ENCODE peak calls at places on chromosomes 4 and X, in six cellular contexts. One of them, this sample, is unnamed.

GRCh38 chrX:41923925-41924693 is 755 bp upstream of the CASK start:
- DNase-seq in tibial nerve: peak; percentile 4
- DNase-seq in H9: peak; percentile 40
- DNase-seq in heart left ventricle: peak; percentile 7
- DNase-seq in stimulated activated CD8-positive, alpha-beta memory T cell treated with anti-CD3 and anti-CD28 coated beads, Interleukin-4, amount 100 ng/mL, for 4 hours: no peak
- DNase-seq in mucosa of gallbladder: peak; percentile 38
- DNase-seq in this sample: peak; percentile 26

GRCh38 chrX:133350751-133351150 is 64.5 kb downstream of the GPC4 start:
- DNase-seq in tibial nerve: peak; percentile 50
- DNase-seq in H9: no peak
- DNase-seq in heart left ventricle: no peak
- DNase-seq in stimulated activated CD8-positive, alpha-beta memory T cell treated with anti-CD3 and anti-CD28 coated beads, Interleukin-4, amount 100 ng/mL, for 4 hours: no peak
- DNase-seq in mucosa of gallbladder: peak; percentile 13
- DNase-seq in this sample: no peak

GRCh38 chr4:75637176-75637575 is 6.8 kb upstream of the CDKL2 start:
- DNase-seq in tibial nerve: no peak
- DNase-seq in H9: no peak
- DNase-seq in heart left ventricle: no peak
- DNase-seq in stimulated activated CD8-positive, alpha-beta memory T cell treated with anti-CD3 and anti-CD28 coated beads, Interleukin-4, amount 100 ng/mL, for 4 hours: no peak
- DNase-seq in mucosa of gallbladder: no peak
- DNase-seq in this sample: no peak

GRCh38 chrX:23554304-23554703 is 113.0 kb upstream of the PRDX4 start:
- DNase-seq in tibial nerve: peak; percentile 19
- DNase-seq in H9: no peak
- DNase-seq in heart left ventricle: no peak
- DNase-seq in stimulated activated CD8-positive, alpha-beta memory T cell treated with anti-CD3 and anti-CD28 coated beads, Interleukin-4, amount 100 ng/mL, for 4 hours: no peak
- DNase-seq in mucosa of gallbladder: no peak
- DNase-seq in this sample: no peak

GRCh38 chrX:30864383-30864785 is 24.7 kb downstream of the TAB3 start:
- DNase-seq in tibial nerve: no peak
- DNase-seq in H9: no peak
- DNase-seq in heart left ventricle: peak; percentile 5
- DNase-seq in stimulated activated CD8-positive, alpha-beta memory T cell treated with anti-CD3 and anti-CD28 coated beads, Interleukin-4, amount 100 ng/mL, for 4 hours: no peak
- DNase-seq in mucosa of gallbladder: no peak
- DNase-seq in this sample: no peak

GRCh38 chr4:40458683-40459082 is 123.5 kb downstream of the CHRNA9 start:
- DNase-seq in tibial nerve: no peak
- DNase-seq in H9: no peak
- DNase-seq in heart left ventricle: no peak
- DNase-seq in stimulated activated CD8-positive, alpha-beta memory T cell treated with anti-CD3 and anti-CD28 coated beads, Interleukin-4, amount 100 ng/mL, for 4 hours: no peak
- DNase-seq in mucosa of gallbladder: no peak
- DNase-seq in this sample: no peak

GRCh38 chr4:120921456-120922389 is 803 bp downstream of the PRDM5 start:
- DNase-seq in tibial nerve: peak; percentile 19
- DNase-seq in H9: peak; percentile 53
- DNase-seq in heart left ventricle: peak; percentile 80
- DNase-seq in stimulated activated CD8-positive, alpha-beta memory T cell treated with anti-CD3 and anti-CD28 coated beads, Interleukin-4, amount 100 ng/mL, for 4 hours: no peak
- DNase-seq in mucosa of gallbladder: peak; percentile 52
- DNase-seq in this sample: no peak

GRCh38 chr4:114922582-114922912 is 190.9 kb downstream of the NDST4 start:
- DNase-seq in tibial nerve: no peak
- DNase-seq in H9: no peak
- DNase-seq in heart left ventricle: no peak
- DNase-seq in stimulated activated CD8-positive, alpha-beta memory T cell treated with anti-CD3 and anti-CD28 coated beads, Interleukin-4, amount 100 ng/mL, for 4 hours: no peak
- DNase-seq in mucosa of gallbladder: no peak
- DNase-seq in this sample: no peak

GRCh38 chrX:44748014-44748413 is 95.8 kb upstream of the DUSP21 start:
- DNase-seq in tibial nerve: no peak
- DNase-seq in H9: no peak
- DNase-seq in heart left ventricle: no peak
- DNase-seq in stimulated activated CD8-positive, alpha-beta memory T cell treated with anti-CD3 and anti-CD28 coated beads, Interleukin-4, amount 100 ng/mL, for 4 hours: no peak
- DNase-seq in mucosa of gallbladder: no peak
- DNase-seq in this sample: no peak

GRCh38 chr4:75512336-75513211 is 1.6 kb downstream of the RCHY1 start:
- DNase-seq in tibial nerve: no peak
- DNase-seq in H9: no peak
- DNase-seq in heart left ventricle: no peak
- DNase-seq in stimulated activated CD8-positive, alpha-beta memory T cell treated with anti-CD3 and anti-CD28 coated beads, Interleukin-4, amount 100 ng/mL, for 4 hours: no peak
- DNase-seq in mucosa of gallbladder: no peak
- DNase-seq in this sample: no peak

GRCh38 chr4:110033994-110034393 is 121.3 kb downstream of the EGF start:
- DNase-seq in tibial nerve: peak; percentile 21
- DNase-seq in H9: no peak
- DNase-seq in heart left ventricle: no peak
- DNase-seq in stimulated activated CD8-positive, alpha-beta memory T cell treated with anti-CD3 and anti-CD28 coated beads, Interleukin-4, amount 100 ng/mL, for 4 hours: no peak
- DNase-seq in mucosa of gallbladder: no peak
- DNase-seq in this sample: no peak

GRCh38 chrX:32448320-32448719 is 763.0 kb downstream of the DMD start:
- DNase-seq in tibial nerve: no peak
- DNase-seq in H9: no peak
- DNase-seq in heart left ventricle: no peak
- DNase-seq in stimulated activated CD8-positive, alpha-beta memory T cell treated with anti-CD3 and anti-CD28 coated beads, Interleukin-4, amount 100 ng/mL, for 4 hours: no peak
- DNase-seq in mucosa of gallbladder: no peak
- DNase-seq in this sample: no peak

GRCh38 chr4:73257995-73258667 is 467 bp downstream of the ANKRD17 start:
- DNase-seq in tibial nerve: peak; percentile 6
- DNase-seq in H9: peak; percentile 46
- DNase-seq in heart left ventricle: no peak
- DNase-seq in stimulated activated CD8-positive, alpha-beta memory T cell treated with anti-CD3 and anti-CD28 coated beads, Interleukin-4, amount 100 ng/mL, for 4 hours: no peak
- DNase-seq in mucosa of gallbladder: no peak
- DNase-seq in this sample: no peak

GRCh38 chr4:56048621-56049427 is 100.1 kb downstream of the CEP135 start:
- DNase-seq in tibial nerve: no peak
- DNase-seq in H9: peak; percentile 56
- DNase-seq in heart left ventricle: peak; percentile 13
- DNase-seq in stimulated activated CD8-positive, alpha-beta memory T cell treated with anti-CD3 and anti-CD28 coated beads, Interleukin-4, amount 100 ng/mL, for 4 hours: no peak
- DNase-seq in mucosa of gallbladder: peak; percentile 60
- DNase-seq in this sample: no peak

GRCh38 chrX:115491766-115492165 is 69.2 kb upstream of the PLS3 start:
- DNase-seq in tibial nerve: no peak
- DNase-seq in H9: no peak
- DNase-seq in heart left ventricle: no peak
- DNase-seq in stimulated activated CD8-positive, alpha-beta memory T cell treated with anti-CD3 and anti-CD28 coated beads, Interleukin-4, amount 100 ng/mL, for 4 hours: no peak
- DNase-seq in mucosa of gallbladder: no peak
- DNase-seq in this sample: no peak

GRCh38 chrX:136598631-136599030 is 49.3 kb upstream of the CD40LG start:
- DNase-seq in tibial nerve: no peak
- DNase-seq in H9: no peak
- DNase-seq in heart left ventricle: no peak
- DNase-seq in stimulated activated CD8-positive, alpha-beta memory T cell treated with anti-CD3 and anti-CD28 coated beads, Interleukin-4, amount 100 ng/mL, for 4 hours: no peak
- DNase-seq in mucosa of gallbladder: no peak
- DNase-seq in this sample: no peak

GRCh38 chr4:154082760-154083530 is 294.1 kb upstream of the SFRP2 start:
- DNase-seq in tibial nerve: no peak
- DNase-seq in H9: peak; percentile 80
- DNase-seq in heart left ventricle: no peak
- DNase-seq in stimulated activated CD8-positive, alpha-beta memory T cell treated with anti-CD3 and anti-CD28 coated beads, Interleukin-4, amount 100 ng/mL, for 4 hours: no peak
- DNase-seq in mucosa of gallbladder: no peak
- DNase-seq in this sample: no peak

GRCh38 chr4:173448557-173448918 is 49.6 kb upstream of the SCRG1 start:
- DNase-seq in tibial nerve: no peak
- DNase-seq in H9: no peak
- DNase-seq in heart left ventricle: no peak
- DNase-seq in stimulated activated CD8-positive, alpha-beta memory T cell treated with anti-CD3 and anti-CD28 coated beads, Interleukin-4, amount 100 ng/mL, for 4 hours: no peak
- DNase-seq in mucosa of gallbladder: no peak
- DNase-seq in this sample: no peak

GRCh38 chr4:96833831-96834230 is 993.9 kb downstream of the PDHA2 start:
- DNase-seq in tibial nerve: no peak
- DNase-seq in H9: no peak
- DNase-seq in heart left ventricle: no peak
- DNase-seq in stimulated activated CD8-positive, alpha-beta memory T cell treated with anti-CD3 and anti-CD28 coated beads, Interleukin-4, amount 100 ng/mL, for 4 hours: no peak
- DNase-seq in mucosa of gallbladder: no peak
- DNase-seq in this sample: no peak

GRCh38 chr4:5366421-5366820 is 315.1 kb downstream of the STK32B start:
- DNase-seq in tibial nerve: no peak
- DNase-seq in H9: no peak
- DNase-seq in heart left ventricle: no peak
- DNase-seq in stimulated activated CD8-positive, alpha-beta memory T cell treated with anti-CD3 and anti-CD28 coated beads, Interleukin-4, amount 100 ng/mL, for 4 hours: no peak
- DNase-seq in mucosa of gallbladder: no peak
- DNase-seq in this sample: peak; percentile 58

GRCh38 chr4:47368211-47368610 is 95.3 kb downstream of the COMMD8 start:
- DNase-seq in tibial nerve: no peak
- DNase-seq in H9: no peak
- DNase-seq in heart left ventricle: no peak
- DNase-seq in stimulated activated CD8-positive, alpha-beta memory T cell treated with anti-CD3 and anti-CD28 coated beads, Interleukin-4, amount 100 ng/mL, for 4 hours: no peak
- DNase-seq in mucosa of gallbladder: no peak
- DNase-seq in this sample: no peak

GRCh38 chrX:22122510-22122909 is 90.4 kb downstream of the PHEX start:
- DNase-seq in tibial nerve: peak; percentile 41
- DNase-seq in H9: no peak
- DNase-seq in heart left ventricle: no peak
- DNase-seq in stimulated activated CD8-positive, alpha-beta memory T cell treated with anti-CD3 and anti-CD28 coated beads, Interleukin-4, amount 100 ng/mL, for 4 hours: no peak
- DNase-seq in mucosa of gallbladder: no peak
- DNase-seq in this sample: peak; percentile 90

GRCh38 chr4:7186516-7187296 is 5.6 kb upstream of the SORCS2 start:
- DNase-seq in tibial nerve: no peak
- DNase-seq in H9: peak; percentile 16
- DNase-seq in heart left ventricle: no peak
- DNase-seq in stimulated activated CD8-positive, alpha-beta memory T cell treated with anti-CD3 and anti-CD28 coated beads, Interleukin-4, amount 100 ng/mL, for 4 hours: no peak
- DNase-seq in mucosa of gallbladder: no peak
- DNase-seq in this sample: no peak

GRCh38 chr4:11702886-11703555 is 274.3 kb upstream of the HS3ST1 start:
- DNase-seq in tibial nerve: no peak
- DNase-seq in H9: no peak
- DNase-seq in heart left ventricle: no peak
- DNase-seq in stimulated activated CD8-positive, alpha-beta memory T cell treated with anti-CD3 and anti-CD28 coated beads, Interleukin-4, amount 100 ng/mL, for 4 hours: no peak
- DNase-seq in mucosa of gallbladder: no peak
- DNase-seq in this sample: no peak

GRCh38 chr4:120918788-120919187 is 3.7 kb downstream of the PRDM5 start:
- DNase-seq in tibial nerve: no peak
- DNase-seq in H9: no peak
- DNase-seq in heart left ventricle: peak; percentile 36
- DNase-seq in stimulated activated CD8-positive, alpha-beta memory T cell treated with anti-CD3 and anti-CD28 coated beads, Interleukin-4, amount 100 ng/mL, for 4 hours: no peak
- DNase-seq in mucosa of gallbladder: peak; percentile 12
- DNase-seq in this sample: no peak

GRCh38 chr4:155667538-155668511 is 1.2 kb downstream of the GUCY1A1 start:
- DNase-seq in tibial nerve: no peak
- DNase-seq in H9: peak; percentile 46
- DNase-seq in heart left ventricle: peak; percentile 71
- DNase-seq in stimulated activated CD8-positive, alpha-beta memory T cell treated with anti-CD3 and anti-CD28 coated beads, Interleukin-4, amount 100 ng/mL, for 4 hours: no peak
- DNase-seq in mucosa of gallbladder: peak; percentile 42
- DNase-seq in this sample: no peak

GRCh38 chrX:149757206-149758067 is 16.4 kb upstream of the HSFX1 start:
- DNase-seq in tibial nerve: no peak
- DNase-seq in H9: no peak
- DNase-seq in heart left ventricle: no peak
- DNase-seq in stimulated activated CD8-positive, alpha-beta memory T cell treated with anti-CD3 and anti-CD28 coated beads, Interleukin-4, amount 100 ng/mL, for 4 hours: no peak
- DNase-seq in mucosa of gallbladder: no peak
- DNase-seq in this sample: no peak

GRCh38 chrX:101368800-101369199 is 17.2 kb downstream of the BTK start:
- DNase-seq in tibial nerve: no peak
- DNase-seq in H9: no peak
- DNase-seq in heart left ventricle: no peak
- DNase-seq in stimulated activated CD8-positive, alpha-beta memory T cell treated with anti-CD3 and anti-CD28 coated beads, Interleukin-4, amount 100 ng/mL, for 4 hours: no peak
- DNase-seq in mucosa of gallbladder: no peak
- DNase-seq in this sample: no peak

GRCh38 chrX:131262200-131262599 is 26.9 kb downstream of the IGSF1 start:
- DNase-seq in tibial nerve: no peak
- DNase-seq in H9: no peak
- DNase-seq in heart left ventricle: no peak
- DNase-seq in stimulated activated CD8-positive, alpha-beta memory T cell treated with anti-CD3 and anti-CD28 coated beads, Interleukin-4, amount 100 ng/mL, for 4 hours: no peak
- DNase-seq in mucosa of gallbladder: no peak
- DNase-seq in this sample: no peak

GRCh38 chr4:159069922-159070321 is 33.0 kb upstream of the RAPGEF2 start:
- DNase-seq in tibial nerve: no peak
- DNase-seq in H9: no peak
- DNase-seq in heart left ventricle: no peak
- DNase-seq in stimulated activated CD8-positive, alpha-beta memory T cell treated with anti-CD3 and anti-CD28 coated beads, Interleukin-4, amount 100 ng/mL, for 4 hours: no peak
- DNase-seq in mucosa of gallbladder: no peak
- DNase-seq in this sample: no peak

GRCh38 chr4:104989363-104989762 is 157.3 kb upstream of the TET2 start:
- DNase-seq in tibial nerve: no peak
- DNase-seq in H9: no peak
- DNase-seq in heart left ventricle: no peak
- DNase-seq in stimulated activated CD8-positive, alpha-beta memory T cell treated with anti-CD3 and anti-CD28 coated beads, Interleukin-4, amount 100 ng/mL, for 4 hours: no peak
- DNase-seq in mucosa of gallbladder: no peak
- DNase-seq in this sample: peak; percentile 57

GRCh38 chr4:158817562-158818370 is 48.9 kb downstream of the FNIP2 start:
- DNase-seq in tibial nerve: no peak
- DNase-seq in H9: no peak
- DNase-seq in heart left ventricle: no peak
- DNase-seq in stimulated activated CD8-positive, alpha-beta memory T cell treated with anti-CD3 and anti-CD28 coated beads, Interleukin-4, amount 100 ng/mL, for 4 hours: no peak
- DNase-seq in mucosa of gallbladder: no peak
- DNase-seq in this sample: no peak

GRCh38 chrX:46044486-46044885 is 500.7 kb downstream of the ZNF674 start:
- DNase-seq in tibial nerve: no peak
- DNase-seq in H9: no peak
- DNase-seq in heart left ventricle: no peak
- DNase-seq in stimulated activated CD8-positive, alpha-beta memory T cell treated with anti-CD3 and anti-CD28 coated beads, Interleukin-4, amount 100 ng/mL, for 4 hours: no peak
- DNase-seq in mucosa of gallbladder: no peak
- DNase-seq in this sample: peak; percentile 8

GRCh38 chrX:34365482-34365881 is 233.4 kb upstream of the FAM47A start:
- DNase-seq in tibial nerve: peak; percentile 6
- DNase-seq in H9: no peak
- DNase-seq in heart left ventricle: no peak
- DNase-seq in stimulated activated CD8-positive, alpha-beta memory T cell treated with anti-CD3 and anti-CD28 coated beads, Interleukin-4, amount 100 ng/mL, for 4 hours: no peak
- DNase-seq in mucosa of gallbladder: peak; percentile 20
- DNase-seq in this sample: no peak

GRCh38 chr4:105837037-105837436 is 58.2 kb upstream of the NPNT start:
- DNase-seq in tibial nerve: no peak
- DNase-seq in H9: no peak
- DNase-seq in heart left ventricle: no peak
- DNase-seq in stimulated activated CD8-positive, alpha-beta memory T cell treated with anti-CD3 and anti-CD28 coated beads, Interleukin-4, amount 100 ng/mL, for 4 hours: no peak
- DNase-seq in mucosa of gallbladder: no peak
- DNase-seq in this sample: no peak

GRCh38 chr4:7905461-7905915 is 34.2 kb downstream of the AFAP1 start:
- DNase-seq in tibial nerve: peak; percentile 57
- DNase-seq in H9: no peak
- DNase-seq in heart left ventricle: peak; percentile 43
- DNase-seq in stimulated activated CD8-positive, alpha-beta memory T cell treated with anti-CD3 and anti-CD28 coated beads, Interleukin-4, amount 100 ng/mL, for 4 hours: no peak
- DNase-seq in mucosa of gallbladder: no peak
- DNase-seq in this sample: no peak